ENCODE peak calls at places on chromosomes 7 and 10, in six cellular contexts. F is SK-N-SH, P is sigmoid colon, H is stomach, V is suprapubic skin, D is H1. U is an unnamed sample. For H3K27me3, the result is how much of the 10 kb centered on the place peaks cover.

GRCh38 chr10:121975295-121976086 is 474 bp upstream of the NSMCE4A start:
- DNase-seq in V (no peak), F (peak), P (no peak), D (no peak), H (no peak), U (no peak)

GRCh38 chr10:71161429-71161828 is 50.9 kb upstream of the UNC5B start:
- DNase-seq in P (no peak), V (no peak), H (no peak), F (no peak), D (no peak), U (no peak)

GRCh38 chr10:131855396-131855762 is 45.4 kb upstream of the PPP2R2D start:
- DNase-seq in D (no peak), P (peak), V (peak), H (no peak), F (no peak), U (no peak)

GRCh38 chr7:80453699-80454340 is 58.0 kb downstream of the GNAT3 start:
- DNase-seq in H (no peak), P (no peak), V (no peak), F (peak), D (no peak), U (no peak)

GRCh38 chr7:73343671-73344380 is 15.9 kb downstream of the FKBP6 start:
- DNase-seq in F (no peak), D (no peak), V (no peak), P (no peak), H (no peak), U (no peak)

GRCh38 chr10:128210215-128211063 is 84.2 kb upstream of the MKI67 start:
- DNase-seq in D (no peak), P (peak), F (peak), V (no peak), H (peak), U (peak)

GRCh38 chr7:101094791-101095375 is 9.6 kb downstream of the TRIM56 start:
- DNase-seq in D (peak), V (no peak), F (peak), H (peak), P (peak), U (peak)

GRCh38 chr10:74244097-74244685 is 93.2 kb downstream of the ADK start:
- DNase-seq in V (no peak), D (no peak), H (no peak), P (no peak), F (peak), U (no peak)

GRCh38 chr10:123614888-123615287 is 51.3 kb upstream of the GPR26 start:
- DNase-seq in V (no peak), H (peak), D (peak), P (no peak), F (no peak), U (peak)

GRCh38 chr7:16711730-16712129 is 41.8 kb upstream of the TSPAN13 start:
- DNase-seq in V (no peak), D (no peak), H (no peak), P (no peak), F (no peak), U (no peak)

GRCh38 chr10:63323930-63324854 is 141.6 kb downstream of the JMJD1C start:
- DNase-seq in H (no peak), D (no peak), F (no peak), P (no peak), V (no peak), U (no peak)

DNA sequence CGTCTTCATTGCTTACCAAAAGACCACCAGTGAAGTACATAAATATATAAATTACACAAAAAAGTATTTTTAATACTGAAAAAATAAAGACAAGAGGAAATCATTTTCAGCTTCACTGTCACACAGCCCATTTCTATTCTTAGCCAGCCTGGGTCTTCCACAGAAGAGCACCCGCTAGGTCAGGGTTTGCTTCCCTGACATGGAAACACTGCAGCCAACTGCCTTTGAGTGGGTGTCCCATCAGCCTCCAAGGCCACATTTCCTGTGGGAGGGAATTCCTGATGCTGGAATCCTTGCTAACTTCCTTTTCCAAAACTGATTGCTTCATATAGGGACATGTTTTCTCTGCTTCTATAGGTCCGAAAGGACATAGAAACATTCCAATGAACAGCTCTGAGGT is 137.8 kb upstream of the CAV2 start:
- DNase-seq in H (no peak), D (no peak), P (no peak), V (no peak), F (no peak), U (no peak)
- TF ChIP-seq POLR2AphosphoS5 in H (no peak), D (no peak), P (no peak), V (no peak), F (no peak), U (no peak)

GRCh38 chr7:120405652-120406051 is 132.7 kb downstream of the KCND2 start:
- DNase-seq in H (no peak), F (no peak), P (no peak), V (no peak), D (no peak), U (no peak)

GRCh38 chr7:120402368-120402767 is 129.4 kb downstream of the KCND2 start:
- DNase-seq in P (no peak), H (no peak), V (no peak), D (no peak), F (no peak), U (no peak)

GRCh38 chr7:120407015-120407414 is 134.0 kb downstream of the KCND2 start:
- DNase-seq in V (no peak), D (no peak), P (no peak), F (no peak), H (no peak), U (no peak)

GRCh38 chr7:120402801-120403200 is 129.8 kb downstream of the KCND2 start:
- DNase-seq in V (no peak), H (no peak), P (no peak), D (no peak), F (no peak), U (no peak)

GRCh38 chr7:120404042-120404441 is 131.1 kb downstream of the KCND2 start:
- DNase-seq in F (no peak), H (no peak), V (no peak), D (no peak), P (no peak), U (no peak)
- TF ChIP-seq EP300 in F (no peak), H (no peak), V (no peak), D (no peak), P (no peak), U (no peak)

GRCh38 chr7:159113056-159113455 is 31.6 kb downstream of the VIPR2 start:
- DNase-seq in P (no peak), F (no peak), D (no peak), H (no peak), V (peak), U (no peak)

GRCh38 chr7:159114096-159114495 is 30.6 kb downstream of the VIPR2 start:
- DNase-seq in V (peak), F (no peak), P (no peak), H (no peak), D (no peak), U (no peak)

GRCh38 chr7:159116581-159117339 is 27.9 kb downstream of the VIPR2 start:
- DNase-seq in D (no peak), H (no peak), V (peak), F (no peak), P (no peak), U (no peak)

GRCh38 chr7:159115601-159116501 is 28.8 kb downstream of the VIPR2 start:
- DNase-seq in H (no peak), P (peak), F (no peak), V (peak), D (no peak), U (no peak)

GRCh38 chr7:159114981-159115380 is 29.7 kb downstream of the VIPR2 start:
- DNase-seq in P (peak), D (no peak), V (peak), F (no peak), H (no peak), U (no peak)
- H3K27me3 ChIP-seq in P (under half), D (under half), V (under half), F (under half), H (under half), U (under half)

GRCh38 chr7:77426521-77427051 is 10.4 kb upstream of the GSAP start:
- DNase-seq in V (no peak), P (no peak), D (no peak), F (no peak), H (no peak), U (no peak)

GRCh38 chr7:77428777-77429231 is 12.7 kb upstream of the GSAP start:
- DNase-seq in H (no peak), P (no peak), D (no peak), F (no peak), V (no peak), U (no peak)

GRCh38 chr7:77426052-77426404 is 9.9 kb upstream of the GSAP start:
- DNase-seq in D (no peak), H (no peak), V (no peak), F (no peak), P (no peak), U (no peak)

GRCh38 chr7:77425151-77426051 is 9.3 kb upstream of the GSAP start:
- DNase-seq in V (no peak), D (no peak), P (no peak), H (no peak), F (peak), U (no peak)

DNA sequence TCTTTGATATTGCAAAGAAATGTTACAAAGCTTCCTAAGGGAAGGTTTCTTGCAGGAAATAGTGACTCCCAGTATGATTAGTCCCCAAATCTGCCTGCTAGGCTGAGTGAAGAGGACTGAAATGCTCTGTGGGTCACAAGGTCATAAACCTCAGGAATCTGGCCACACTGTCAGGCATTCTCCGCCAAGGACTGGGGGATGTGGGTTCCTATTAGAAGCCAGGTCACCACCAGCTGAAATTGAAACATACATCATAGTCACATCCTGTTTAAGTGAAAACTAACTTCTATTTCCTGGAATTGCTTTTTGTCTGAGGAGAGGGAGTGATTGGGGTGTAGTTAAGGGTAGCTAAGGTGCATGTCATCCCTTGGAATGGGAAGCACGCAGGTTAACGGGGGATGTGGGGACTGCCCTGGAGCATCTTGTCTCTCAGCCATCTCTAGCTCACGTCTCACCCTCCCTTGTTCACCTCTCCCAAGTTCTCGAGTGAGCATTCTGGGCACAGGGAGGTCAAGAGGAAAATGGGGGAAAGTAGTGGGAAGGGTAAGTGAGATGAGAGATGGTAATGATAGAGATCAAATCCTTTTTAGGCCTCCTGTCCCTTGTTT is 12.0 kb upstream of the GSAP start:
- DNase-seq in H (no peak), P (no peak), F (no peak), D (no peak), V (no peak), U (peak)
- TF ChIP-seq POLR2AphosphoS5 in H (no peak), P (no peak), F (no peak), D (no peak), V (no peak), U (no peak)

DNA sequence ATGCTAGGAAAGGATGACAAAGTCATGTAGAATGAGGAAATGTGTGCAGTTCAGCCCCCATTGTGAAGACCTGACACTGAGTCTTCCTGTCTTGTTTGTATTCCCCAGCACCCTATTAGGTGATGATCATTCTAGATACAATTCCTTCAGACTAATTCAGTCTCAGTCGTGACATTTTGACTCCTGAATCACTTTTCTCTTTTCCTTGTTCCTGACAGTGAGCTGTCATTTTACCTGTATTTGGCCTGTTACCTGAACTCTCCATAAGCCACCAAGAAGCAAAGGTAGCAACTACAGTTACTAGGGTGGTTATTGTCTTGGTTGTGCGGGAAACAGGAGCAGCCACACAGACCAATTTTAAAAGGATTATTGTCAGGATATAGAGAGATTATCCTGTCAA is 111.4 kb upstream of the TAC1 start:
- DNase-seq in D (no peak), V (no peak), F (no peak), P (no peak), H (no peak), U (no peak)
- TF ChIP-seq EP300 in D (no peak), V (no peak), F (no peak), P (no peak), H (no peak), U (no peak)

U was measured in transverse colon.